ENCODE peak calls at places on chromosome 3, in eight cellular contexts. U is cardiac muscle cell, I is choroid plexus epithelial cell, Y is nephron progenitor cell, T is lung, R is AML-193, D is COR-L47, V is fibroblast of pulmonary artery. C is an unnamed sample.

GRCh38 chr3:39809181-39809994 is at the start of gene MYRIP:
- DNase-seq in U (peak), I (peak), Y (peak), T (peak), R (peak), D (peak), V (peak), C (no peak)

GRCh38 chr3:10194328-10195071 is 29.8 kb downstream of the IRAK2 start:
- DNase-seq in U (no peak), I (no peak), Y (no peak), T (no peak), R (no peak), D (no peak), V (no peak), C (peak)

GRCh38 chr3:99700637-99701268 is 62.4 kb downstream of the COL8A1 start:
- DNase-seq in U (peak), I (peak), Y (no peak), T (no peak), R (no peak), D (no peak), V (peak), C (peak)

GRCh38 chr3:192207661-192208060 is 519.7 kb downstream of the FGF12 start:
- DNase-seq in U (peak), I (no peak), Y (no peak), T (no peak), R (no peak), D (peak), V (no peak), C (no peak)

GRCh38 chr3:186882881-186883685 is 40.6 kb downstream of the ADIPOQ start:
- DNase-seq in U (peak), I (peak), Y (no peak), T (no peak), R (peak), D (no peak), V (peak), C (peak)

GRCh38 chr3:186320862-186321568 is 41.0 kb downstream of the DGKG start:
- DNase-seq in U (no peak), I (no peak), Y (no peak), T (no peak), R (no peak), D (no peak), V (no peak), C (peak)

GRCh38 chr3:194985031-194985578 is 285.9 kb downstream of the XXYLT1 start:
- DNase-seq in U (peak), I (peak), Y (peak), T (peak), R (no peak), D (no peak), V (peak), C (peak)

GRCh38 chr3:143529018-143529478 is 319.2 kb downstream of the SLC9A9 start:
- DNase-seq in U (peak), I (peak), Y (no peak), T (peak), R (no peak), D (no peak), V (peak), C (no peak)